ENCODE peak calls at places on chromosomes 12 and 14, in eight cellular contexts. Z, G, H, D, J, Q, T and N are unnamed samples.
A peak's percentile ranks its signal among the peaks of the same experiment; 100 is the strongest.

GRCh38 chr14:24392327-24393098 is 6.3 kb upstream of the NYNRIN start:
- DNase-seq in Z (no peak), G (no peak), H (no peak), D (peak; percentile 68), J (no peak), Q (peak; percentile 41), T (no peak), N (peak; percentile 67)

GRCh38 chr12:70246580-70246979 is 3.3 kb downstream of the CNOT2 start:
- DNase-seq in Z (no peak), G (no peak), H (no peak), D (peak; percentile 35), J (no peak), Q (no peak), T (no peak), N (peak; percentile 59)

GRCh38 chr12:102421801-102422583 is 58.4 kb downstream of the IGF1 start:
- DNase-seq in Z (no peak), G (no peak), H (no peak), D (no peak), J (no peak), Q (no peak), T (no peak), N (peak; percentile 36)

GRCh38 chr14:79730911-79731310 is 480.4 kb downstream of the DIO2 start:
- DNase-seq in Z (no peak), G (no peak), H (no peak), D (no peak), J (no peak), Q (no peak), T (no peak), N (no peak)

GRCh38 chr12:88471641-88472040 is 108.6 kb downstream of the KITLG start:
- DNase-seq in Z (no peak), G (no peak), H (no peak), D (peak; percentile 85), J (no peak), Q (no peak), T (peak; percentile 13), N (peak; percentile 77)

GRCh38 chr14:68628605-68629310 is 164.1 kb downstream of the ZFP36L1 start:
- DNase-seq in Z (no peak), G (peak; percentile 54), H (no peak), D (no peak), J (no peak), Q (peak; percentile 67), T (no peak), N (no peak)

GRCh38 chr12:18145924-18146323 is 55.9 kb upstream of the RERGL start:
- DNase-seq in Z (no peak), G (no peak), H (no peak), D (no peak), J (no peak), Q (no peak), T (no peak), N (no peak)

GRCh38 chr14:102659797-102660196 is 67.3 kb downstream of the RCOR1 start:
- DNase-seq in Z (no peak), G (no peak), H (no peak), D (peak; percentile 55), J (no peak), Q (no peak), T (no peak), N (peak; percentile 75)

GRCh38 chr14:54564799-54565235 is 2.1 kb upstream of the SAMD4A start:
- DNase-seq in Z (no peak), G (no peak), H (no peak), D (peak; percentile 77), J (no peak), Q (no peak), T (no peak), N (peak; percentile 87)

GRCh38 chr12:125284087-125284486 is 218.9 kb downstream of the AACS start:
- DNase-seq in Z (no peak), G (no peak), H (no peak), D (no peak), J (no peak), Q (no peak), T (no peak), N (no peak)

GRCh38 chr12:47868041-47868440 is 36.8 kb downstream of the VDR start:
- DNase-seq in Z (no peak), G (no peak), H (no peak), D (peak; percentile 2), J (no peak), Q (no peak), T (no peak), N (no peak)

GRCh38 chr14:93044601-93045000 is 71.1 kb downstream of the ITPK1 start:
- DNase-seq in Z (no peak), G (no peak), H (no peak), D (no peak), J (no peak), Q (peak; percentile 46), T (no peak), N (no peak)

GRCh38 chr14:101082436-101083384 is 179.2 kb upstream of the RTL1 start:
- DNase-seq in Z (no peak), G (no peak), H (no peak), D (no peak), J (no peak), Q (no peak), T (no peak), N (no peak)

GRCh38 chr14:77208266-77208978 is 26.8 kb downstream of the TMEM63C start:
- DNase-seq in Z (peak; percentile 20), G (peak; percentile 55), H (peak; percentile 76), D (peak; percentile 25), J (peak; percentile 36), Q (peak; percentile 49), T (no peak), N (peak; percentile 53)

GRCh38 chr12:121568503-121568902 is 12.3 kb downstream of the KDM2B start:
- DNase-seq in Z (no peak), G (no peak), H (no peak), D (no peak), J (no peak), Q (no peak), T (no peak), N (no peak)

GRCh38 chr12:12683725-12684124 is 12.3 kb downstream of the GPR19 start:
- DNase-seq in Z (no peak), G (no peak), H (no peak), D (no peak), J (no peak), Q (no peak), T (no peak), N (no peak)

GRCh38 chr14:36429692-36430091 is 90.3 kb downstream of the NKX2-1 start:
- DNase-seq in Z (no peak), G (no peak), H (no peak), D (no peak), J (no peak), Q (no peak), T (no peak), N (no peak)

GRCh38 chr12:19546027-19546426 is 106.7 kb downstream of the AEBP2 start:
- DNase-seq in Z (no peak), G (no peak), H (no peak), D (no peak), J (no peak), Q (no peak), T (no peak), N (no peak)

GRCh38 chr14:91509083-91509877 is 830 bp downstream of the PPP4R3A start:
- DNase-seq in Z (peak; percentile 20), G (no peak), H (peak; percentile 36), D (peak; percentile 8), J (peak; percentile 12), Q (peak; percentile 74), T (no peak), N (no peak)

GRCh38 chr12:9699898-9700605 is 30.5 kb downstream of the CLEC2D start:
- DNase-seq in Z (no peak), G (no peak), H (no peak), D (peak; percentile 37), J (no peak), Q (no peak), T (no peak), N (peak; percentile 60)

GRCh38 chr12:72256725-72257124 is 15.4 kb upstream of the TRHDE start:
- DNase-seq in Z (no peak), G (no peak), H (no peak), D (no peak), J (no peak), Q (no peak), T (no peak), N (no peak)

GRCh38 chr12:89827592-89827991 is 119.0 kb upstream of the ATP2B1 start:
- DNase-seq in Z (no peak), G (no peak), H (no peak), D (no peak), J (no peak), Q (no peak), T (no peak), N (no peak)

GRCh38 chr12:94073441-94074051 is 74.8 kb upstream of the PLXNC1 start:
- DNase-seq in Z (no peak), G (no peak), H (peak; percentile 38), D (no peak), J (no peak), Q (no peak), T (no peak), N (peak; percentile 21)

GRCh38 chr14:82190812-82191211 is 657.2 kb upstream of the SEL1L start:
- DNase-seq in Z (no peak), G (no peak), H (no peak), D (no peak), J (no peak), Q (no peak), T (no peak), N (no peak)

GRCh38 chr12:47734725-47735480 is 9.6 kb upstream of the ENDOU start:
- DNase-seq in Z (no peak), G (no peak), H (peak; percentile 44), D (no peak), J (no peak), Q (no peak), T (no peak), N (no peak)

GRCh38 chr12:58310828-58311273 is 369.5 kb downstream of the ATP23 start:
- DNase-seq in Z (no peak), G (no peak), H (no peak), D (peak; percentile 99), J (no peak), Q (no peak), T (no peak), N (peak; percentile 99)

GRCh38 chr12:87670448-87670847 is 358.8 kb downstream of the C12orf50 start:
- DNase-seq in Z (no peak), G (no peak), H (no peak), D (no peak), J (no peak), Q (no peak), T (no peak), N (no peak)

GRCh38 chr14:100662850-100663527 is 63.7 kb upstream of the DLK1 start:
- DNase-seq in Z (peak; percentile 35), G (peak; percentile 62), H (peak; percentile 68), D (peak; percentile 27), J (peak; percentile 36), Q (peak; percentile 74), T (no peak), N (peak; percentile 61)

GRCh38 chr12:118361889-118362288 is 10.8 kb downstream of the TAOK3 start:
- DNase-seq in Z (no peak), G (no peak), H (no peak), D (no peak), J (no peak), Q (no peak), T (no peak), N (no peak)

GRCh38 chr14:70009961-70010360 is 130.7 kb downstream of the SMOC1 start:
- DNase-seq in Z (no peak), G (no peak), H (no peak), D (no peak), J (no peak), Q (no peak), T (no peak), N (no peak)

GRCh38 chr12:68559984-68560822 is 50.5 kb upstream of the RAP1B start:
- DNase-seq in Z (no peak), G (no peak), H (no peak), D (peak; percentile 36), J (no peak), Q (no peak), T (no peak), N (peak; percentile 20)

GRCh38 chr14:39368261-39368959 is 63.8 kb downstream of the FBXO33 start:
- DNase-seq in Z (no peak), G (peak; percentile 21), H (peak; percentile 19), D (peak; percentile 69), J (no peak), Q (peak; percentile 30), T (peak; percentile 70), N (peak; percentile 78)

GRCh38 chr12:115338566-115339294 is 654.8 kb upstream of the TBX3 start:
- DNase-seq in Z (no peak), G (no peak), H (no peak), D (no peak), J (no peak), Q (no peak), T (no peak), N (no peak)

GRCh38 chr12:100752841-100753240 is 41.7 kb upstream of the ANO4 start:
- DNase-seq in Z (no peak), G (no peak), H (no peak), D (no peak), J (no peak), Q (no peak), T (no peak), N (no peak)